ENCODE peak calls at places on chromosomes 7 and 10, in nine cellular contexts. J is adipocyte; G is NCI-H526; U is T47D; L is neural crest cell; B is hippocampal formation; M is astrocyte; I is stimulated activated CD8-positive, alpha-beta memory T cell treated with anti-CD3 and anti-CD28 coated beads, Interleukin-15, amount 100 ng/mL, for 24 hours; S is left lung. W is an unnamed sample.

GRCh38 chr10:88702848-88703597 is 3.0 kb upstream of the LIPK start:
- DNase-seq in J (no peak), G (peak; percentile 41), U (no peak), L (no peak), B (no peak), M (peak; percentile 86), I (no peak), S (no peak), W (no peak)

GRCh38 chr7:1425292-1426136 is 33.8 kb downstream of the MICALL2 start:
- DNase-seq in J (peak; percentile 15), G (no peak), U (peak; percentile 94), L (no peak), B (no peak), M (no peak), I (no peak), S (no peak), W (peak; percentile 54)

GRCh38 chr7:32481176-32481575 is 9.0 kb downstream of the LSM5 start:
- DNase-seq in J (no peak), G (no peak), U (no peak), L (no peak), B (no peak), M (no peak), I (no peak), S (no peak), W (no peak)

GRCh38 chr10:90846746-90847145 is 11.1 kb downstream of the HTR7 start:
- DNase-seq in J (peak; percentile 47), G (no peak), U (no peak), L (no peak), B (no peak), M (peak; percentile 49), I (no peak), S (no peak), W (no peak)

GRCh38 chr7:115178831-115179230 is 256.9 kb downstream of the MDFIC start:
- DNase-seq in J (peak; percentile 12), G (peak; percentile 39), U (no peak), L (no peak), B (no peak), M (peak; percentile 57), I (no peak), S (no peak), W (no peak)

GRCh38 chr10:23530079-23530478 is 91.2 kb downstream of the OTUD1 start:
- DNase-seq in J (peak; percentile 70), G (peak; percentile 2), U (no peak), L (no peak), B (no peak), M (peak; percentile 1), I (no peak), S (no peak), W (peak; percentile 18)

GRCh38 chr7:11492307-11492706 is 339.7 kb downstream of the THSD7A start:
- DNase-seq in J (peak; percentile 2), G (no peak), U (no peak), L (no peak), B (no peak), M (peak; percentile 3), I (no peak), S (no peak), W (no peak)

GRCh38 chr7:158450476-158451124 is 137.0 kb downstream of the PTPRN2 start:
- DNase-seq in J (no peak), G (peak; percentile 85), U (no peak), L (no peak), B (no peak), M (no peak), I (no peak), S (no peak), W (no peak)

GRCh38 chr10:131882151-131882550 is 18.7 kb upstream of the PPP2R2D start:
- DNase-seq in J (no peak), G (no peak), U (no peak), L (no peak), B (no peak), M (no peak), I (no peak), S (peak; percentile 54), W (no peak)